ENCODE peak calls at places on chromosomes 12 and 14, in eight cellular contexts. W is CD8-positive, alpha-beta memory T cell; X is psoas muscle; M is stimulated activated CD4-positive, alpha-beta T cell treated with anti-CD3 and anti-CD28 coated beads, Interleukin-12 subunit alpha, Interleukin-12 subunit beta, amount 100 ng/mL, for 48 hours; E is A549; G is BJ; N is GM23248; C is mesendoderm. S is an unnamed sample.

GRCh38 chr12:91406920-91407341 is 224.3 kb upstream of the DCN start:
- DNase-seq in X (no peak), C (peak), E (peak), M (peak), G (no peak), N (peak), W (no peak), S (peak)

GRCh38 chr12:101719566-101719965 is 19.7 kb downstream of the SYCP3 start:
- DNase-seq in N (peak), E (no peak), X (no peak), C (no peak), W (no peak), M (no peak), G (no peak), S (peak)

GRCh38 chr12:124967016-124967739 is 21.8 kb downstream of the DHX37 start:
- DNase-seq in E (no peak), C (no peak), N (no peak), W (no peak), G (no peak), X (no peak), M (no peak), S (no peak)

GRCh38 chr12:108782971-108783370 is 51.7 kb upstream of the CORO1C start:
- DNase-seq in C (no peak), W (no peak), G (no peak), E (no peak), N (no peak), M (no peak), X (no peak), S (no peak)

GRCh38 chr12:92070864-92071445 is 74.7 kb downstream of the BTG1 start:
- DNase-seq in M (no peak), X (no peak), G (no peak), C (no peak), N (no peak), E (peak), W (no peak), S (peak)

GRCh38 chr12:14886271-14886670 is 617 bp upstream of the MGP start:
- DNase-seq in N (no peak), E (no peak), M (no peak), C (no peak), G (no peak), X (no peak), W (no peak), S (no peak)

GRCh38 chr14:74954232-74954946 is 1.0 kb downstream of the PGF start:
- DNase-seq in E (no peak), W (no peak), M (no peak), N (no peak), X (no peak), C (no peak), G (no peak), S (no peak)

GRCh38 chr12:91920276-91920675 is 225.4 kb downstream of the BTG1 start:
- DNase-seq in X (no peak), E (no peak), W (no peak), M (no peak), N (peak), G (no peak), C (no peak), S (peak)

GRCh38 chr12:3727354-3727753 is 25.6 kb downstream of the CRACR2A start:
- DNase-seq in N (no peak), C (no peak), X (no peak), E (no peak), M (no peak), G (no peak), W (no peak), S (no peak)

GRCh38 chr14:76701981-76702380 is 59.3 kb upstream of the VASH1 start:
- DNase-seq in E (no peak), C (no peak), W (no peak), X (peak), N (no peak), M (no peak), G (no peak), S (no peak)

GRCh38 chr12:111546758-111547383 is 52.2 kb downstream of the ATXN2 start:
- DNase-seq in E (no peak), N (peak), G (no peak), W (no peak), C (no peak), X (no peak), M (peak), S (peak)

GRCh38 chr14:38080696-38081095 is 127.0 kb upstream of the SSTR1 start:
- DNase-seq in G (no peak), W (no peak), N (no peak), M (no peak), C (no peak), E (no peak), X (no peak), S (no peak)

GRCh38 chr12:81627336-81628189 is 131.6 kb downstream of the PPFIA2 start:
- DNase-seq in C (peak), N (peak), G (no peak), E (peak), X (no peak), W (no peak), M (no peak), S (peak)

GRCh38 chr12:52984136-52984535 is 22.1 kb upstream of the EIF4B start:
- DNase-seq in X (no peak), E (no peak), C (no peak), G (no peak), W (no peak), N (peak), M (no peak), S (no peak)

GRCh38 chr12:13864081-13864673 is 117.2 kb downstream of the GRIN2B start:
- DNase-seq in G (peak), W (no peak), N (peak), E (peak), X (peak), M (peak), C (peak), S (peak)

GRCh38 chr12:124834822-124835221 is 28.8 kb downstream of the SCARB1 start:
- DNase-seq in G (no peak), M (no peak), W (no peak), E (no peak), X (no peak), C (no peak), N (no peak), S (no peak)

GRCh38 chr14:36507847-36508417 is 12.1 kb downstream of the NKX2-1 start:
- DNase-seq in C (no peak), E (no peak), X (no peak), N (no peak), G (no peak), M (no peak), W (no peak), S (no peak)

GRCh38 chr14:98144964-98145363 is 1127.0 kb downstream of the BCL11B start:
- DNase-seq in E (no peak), X (no peak), G (no peak), N (peak), W (no peak), M (no peak), C (no peak), S (no peak)

GRCh38 chr12:124666722-124667259 is 99.4 kb upstream of the NCOR2 start:
- DNase-seq in N (no peak), M (no peak), X (no peak), G (no peak), E (no peak), W (no peak), C (no peak), S (no peak)

GRCh38 chr12:26274441-26275312 is 79.3 kb downstream of the SSPN start:
- DNase-seq in C (peak), X (peak), N (peak), E (peak), M (peak), W (no peak), G (peak), S (peak)

GRCh38 chr12:106276032-106276728 is 26.4 kb upstream of the TCP11L2 start:
- DNase-seq in M (no peak), E (no peak), W (no peak), X (no peak), G (no peak), N (no peak), C (no peak), S (no peak)

GRCh38 chr14:55349565-55349964 is 62.1 kb downstream of the ATG14 start:
- DNase-seq in X (no peak), N (no peak), E (no peak), M (no peak), G (no peak), C (no peak), W (no peak), S (no peak)

GRCh38 chr14:22651586-22651985 is 7.4 kb upstream of the OR6J1 start:
- DNase-seq in N (peak), E (no peak), M (no peak), C (no peak), G (no peak), X (no peak), W (no peak), S (no peak)

GRCh38 chr12:113244015-113244983 is 23.0 kb downstream of the TPCN1 start:
- DNase-seq in C (no peak), G (no peak), M (no peak), X (peak), W (no peak), E (no peak), N (no peak), S (peak)

GRCh38 chr12:6376079-6376941 is 947 bp upstream of the SCNN1A start:
- DNase-seq in W (no peak), E (peak), N (peak), C (peak), G (no peak), M (no peak), X (peak), S (peak)

GRCh38 chr14:93970589-93970966 is 5.8 kb downstream of the ASB2 start:
- DNase-seq in X (no peak), G (no peak), C (no peak), M (no peak), E (peak), N (peak), W (peak), S (no peak)

S was measured in M059J.